ENCODE peak calls at places on chromosomes 16 and 17, in four cellular contexts. A is fibroblast of mammary gland; E is cardiac fibroblast; B is CD8-positive, alpha-beta T cell. I is an unnamed sample.

GRCh38 chr17:17141860-17142552 is 64.1 kb downstream of the PLD6 start:
- DNase-seq in A (peak; percentile 65), E (peak; percentile 71), B (peak; percentile 61), I (no peak)

GRCh38 chr17:61133853-61134252 is 265.8 kb upstream of the TBX2 start:
- DNase-seq in A (no peak), E (no peak), B (no peak), I (no peak)

GRCh38 chr17:43528988-43529814 is 16.9 kb downstream of the ETV4 start:
- DNase-seq in A (no peak), E (no peak), B (no peak), I (no peak)

GRCh38 chr16:88303890-88304819 is 78.6 kb upstream of the ZNF469 start:
- DNase-seq in A (peak; percentile 95), E (peak; percentile 93), B (no peak), I (no peak)

GRCh38 chr16:68640972-68641371 is 4.1 kb upstream of the CDH3 start:
- DNase-seq in A (no peak), E (no peak), B (no peak), I (no peak)

GRCh38 chr16:287298-287811 is 4.4 kb downstream of the PDIA2 start:
- DNase-seq in A (no peak), E (no peak), B (no peak), I (no peak)

GRCh38 chr17:50359998-50360461 is 13.0 kb downstream of the MRPL27 start:
- DNase-seq in A (no peak), E (no peak), B (no peak), I (no peak)

GRCh38 chr17:27630607-27631408 is at the start of gene LGALS9:
- DNase-seq in A (no peak), E (peak; percentile 14), B (peak; percentile 41), I (no peak)

GRCh38 chr17:46925185-46925858 is 2.4 kb downstream of the GOSR2 start:
- DNase-seq in A (no peak), E (no peak), B (no peak), I (no peak)

GRCh38 chr16:49575352-49576172 is 202.0 kb downstream of the C16orf78 start:
- DNase-seq in A (no peak), E (peak; percentile 24), B (no peak), I (peak; percentile 19)

GRCh38 chr17:4033751-4034251 is 69.6 kb upstream of the ATP2A3 start:
- DNase-seq in A (no peak), E (no peak), B (no peak), I (no peak)

GRCh38 chr16:50683689-50684374 is 2.7 kb upstream of the SNX20 start:
- DNase-seq in A (no peak), E (no peak), B (peak; percentile 44), I (peak; percentile 62)

DNA sequence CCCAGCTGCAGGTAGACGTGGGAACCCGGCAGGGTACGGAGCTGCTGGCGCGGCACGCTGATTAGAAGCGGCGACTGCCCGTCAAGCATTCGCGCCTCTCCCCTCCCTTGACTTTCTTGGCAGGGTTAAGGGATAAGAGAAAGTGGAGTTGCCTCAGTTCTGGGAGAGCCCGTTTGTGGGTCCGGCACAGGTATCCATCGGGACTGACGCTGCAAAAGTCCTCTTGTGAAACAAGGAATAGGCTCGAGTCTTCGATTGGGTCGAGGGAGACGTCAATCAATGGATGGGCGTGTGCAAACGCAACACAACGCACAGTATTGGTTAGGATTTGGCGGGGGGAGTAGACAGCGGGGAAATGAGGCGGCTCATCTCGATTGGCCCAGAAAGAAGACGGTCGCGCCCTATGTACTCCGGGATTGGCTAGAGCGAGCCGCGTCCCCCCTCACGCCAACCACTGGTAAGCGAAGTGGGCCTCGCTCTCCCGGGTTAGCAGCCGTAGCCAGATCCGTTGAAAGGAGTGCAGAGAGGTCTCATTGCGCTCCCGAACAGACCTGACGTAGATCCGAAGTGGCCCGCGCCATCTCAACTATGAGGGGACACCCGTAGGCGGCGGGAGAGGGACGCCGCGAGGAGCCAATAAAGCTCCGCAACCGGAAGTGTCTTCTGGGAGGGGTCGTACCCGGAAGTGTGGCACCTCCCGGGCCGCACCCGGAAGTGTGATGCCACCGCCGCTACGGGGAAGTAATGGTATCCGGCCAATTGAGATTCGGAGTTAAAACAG is at the start of gene MON1B:
- DNase-seq in A (peak; percentile 97), E (peak; percentile 99), B (peak; percentile 98), I (peak; percentile 83)
- TF ChIP-seq CTCF in A (no peak), E (peak; percentile 1), B (no peak), I (no peak)

GRCh38 chr17:18970582-18971480 is 18.9 kb downstream of the SLC5A10 start:
- DNase-seq in A (no peak), E (no peak), B (no peak), I (no peak)
- TF ChIP-seq CTCF in A (peak; percentile 9), E (no peak), B (no peak), I (no peak)

DNA sequence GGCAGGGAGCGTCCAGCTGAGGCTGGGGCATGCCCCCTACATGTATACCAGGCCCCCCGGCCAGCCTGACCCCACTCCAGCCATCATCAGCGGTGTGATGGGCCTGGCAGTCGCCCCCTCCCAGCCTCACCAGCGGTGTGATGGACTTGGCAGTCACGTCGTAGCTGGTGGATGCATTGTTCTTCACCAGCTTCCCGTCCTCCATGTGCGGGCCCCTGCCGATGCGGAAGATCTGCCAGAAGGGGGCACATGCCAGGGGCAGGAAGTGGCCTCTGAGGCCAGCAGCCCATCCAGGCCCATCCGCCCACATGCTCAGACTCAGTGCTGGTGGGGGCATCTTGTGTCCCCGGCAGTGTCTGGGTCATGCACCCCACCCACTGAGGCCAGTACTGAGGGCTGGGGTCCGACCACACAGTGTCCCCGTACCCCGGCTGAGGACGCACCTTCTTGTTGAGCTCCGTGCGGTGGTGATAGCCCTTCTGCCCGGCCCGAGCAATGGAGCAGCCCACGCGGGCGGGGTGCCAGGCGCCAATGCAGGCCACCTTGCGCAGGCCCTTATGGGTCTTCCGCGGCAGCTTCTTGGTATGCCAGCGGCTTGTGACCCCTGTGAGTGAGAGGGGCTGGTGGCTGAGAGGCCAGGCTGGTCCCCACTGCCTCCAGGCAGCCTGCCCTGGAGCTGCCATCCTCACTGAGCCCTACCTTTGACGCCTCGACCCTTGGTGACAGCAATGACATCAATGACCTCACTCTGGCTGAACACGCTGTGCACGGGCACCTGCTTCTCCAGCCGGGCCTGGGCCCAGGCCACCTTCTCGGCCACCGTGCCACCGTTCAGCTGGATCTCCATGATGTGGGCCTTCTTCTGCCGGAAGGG is 3.7 kb upstream of the MSRB1 start:
- DNase-seq in A (no peak), E (no peak), B (no peak), I (no peak)
- TF ChIP-seq CTCF in A (no peak), E (no peak), B (no peak), I (no peak)

GRCh38 chr16:4612474-4612931 is 2.2 kb downstream of the UBALD1 start:
- DNase-seq in A (no peak), E (no peak), B (no peak), I (no peak)
- TF ChIP-seq CTCF in A (no peak), E (no peak), B (no peak), I (no peak)

GRCh38 chr16:66695474-66695934 is 1.0 kb downstream of the CMTM4 start:
- DNase-seq in A (no peak), E (no peak), B (no peak), I (no peak)

GRCh38 chr16:66698046-66698445 is 1.5 kb upstream of the CMTM4 start:
- DNase-seq in A (no peak), E (no peak), B (no peak), I (no peak)

GRCh38 chr16:66695935-66696668 is 441 bp downstream of the CMTM4 start:
- DNase-seq in A (no peak), E (no peak), B (no peak), I (peak; percentile 18)

GRCh38 chr16:66699898-66700297 is 3.4 kb upstream of the CMTM4 start:
- DNase-seq in A (no peak), E (no peak), B (no peak), I (no peak)

GRCh38 chr16:66696669-66697630 is at the start of gene CMTM4:
- DNase-seq in A (peak; percentile 77), E (peak; percentile 90), B (peak; percentile 62), I (peak; percentile 76)
- TF ChIP-seq CTCF in A (no peak), E (no peak), B (no peak), I (no peak)

GRCh38 chr17:31508310-31509094 is 117.0 kb downstream of the RAB11FIP4 start:
- DNase-seq in A (no peak), E (no peak), B (peak; percentile 89), I (no peak)
- TF ChIP-seq CTCF in A (peak; percentile 10), E (peak; percentile 22), B (peak; percentile 56), I (no peak)

GRCh38 chr16:16145286-16145685 is 78.0 kb downstream of the ABCC6 start:
- DNase-seq in A (no peak), E (no peak), B (no peak), I (no peak)
- TF ChIP-seq CTCF in A (no peak), E (no peak), B (no peak), I (no peak)

DNA sequence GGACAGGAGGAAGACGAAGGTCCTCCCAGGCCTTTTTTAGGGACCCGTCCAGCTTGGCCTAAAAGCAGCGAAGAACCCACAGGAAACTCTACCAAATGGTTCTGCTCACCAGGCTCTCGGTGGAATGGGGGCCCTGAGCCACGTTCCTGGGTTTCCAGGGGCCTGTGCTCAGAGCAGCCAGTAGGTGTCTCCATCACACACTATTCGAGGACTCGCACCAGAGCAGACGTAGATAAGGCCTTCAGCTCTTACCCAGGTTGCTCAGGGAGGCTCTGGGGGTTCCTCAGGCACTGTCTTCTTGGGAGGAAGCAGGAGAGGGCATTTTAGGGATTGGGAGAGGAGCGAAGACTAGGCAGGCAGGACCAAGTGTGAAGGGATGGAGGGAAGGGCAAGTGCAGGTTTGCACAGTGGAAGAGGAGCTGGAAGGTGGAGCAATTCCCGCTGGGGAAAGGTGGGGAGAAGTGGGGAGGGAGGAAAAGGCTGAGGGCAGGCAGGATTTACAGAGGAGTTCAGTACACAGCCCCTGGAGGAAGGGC is 157.1 kb downstream of the RGS9 start:
- DNase-seq in A (peak; percentile 70), E (peak; percentile 82), B (peak; percentile 62), I (no peak)
- TF ChIP-seq CTCF in A (peak; percentile 81), E (peak; percentile 88), B (peak; percentile 60), I (no peak)

GRCh38 chr17:30554839-30555751 is 77.9 kb downstream of the GOSR1 start:
- DNase-seq in A (peak; percentile 44), E (peak; percentile 44), B (no peak), I (peak; percentile 13)
- TF ChIP-seq CTCF in A (peak; percentile 40), E (peak; percentile 33), B (no peak), I (no peak)

I was measured in activated B cell treated with CpG ODN at 0.5 μM for 24 hours.